ENCODE peak calls at places on chromosomes 7 and 10, in seven cellular contexts. One of them, this sample, is unnamed.

GRCh38 chr10:100359529-100360150 is 12.6 kb downstream of the SCD start:
- DNase-seq in upper lobe of right lung: no peak
- DNase-seq in CD8-positive, alpha-beta T cell: no peak
- DNase-seq in tibial nerve: no peak
- DNase-seq in transverse colon: no peak
- DNase-seq in endothelial cell of umbilical vein: no peak
- DNase-seq in IMR-90: no peak
- DNase-seq in this sample: no peak

GRCh38 chr10:50605280-50606270 is 18.2 kb downstream of the SGMS1 start:
- DNase-seq in upper lobe of right lung: no peak
- DNase-seq in CD8-positive, alpha-beta T cell: no peak
- DNase-seq in tibial nerve: no peak
- DNase-seq in transverse colon: peak; percentile 45
- DNase-seq in endothelial cell of umbilical vein: peak; percentile 84
- DNase-seq in IMR-90: peak; percentile 98
- DNase-seq in this sample: peak; percentile 69

GRCh38 chr10:71342850-71343773 is 24.1 kb downstream of the SLC29A3 start:
- DNase-seq in upper lobe of right lung: no peak
- DNase-seq in CD8-positive, alpha-beta T cell: no peak
- DNase-seq in tibial nerve: no peak
- DNase-seq in transverse colon: peak; percentile 73
- DNase-seq in endothelial cell of umbilical vein: no peak
- DNase-seq in IMR-90: peak; percentile 44
- DNase-seq in this sample: no peak

GRCh38 chr7:149742075-149742701 is 31.2 kb downstream of the ZNF467 start:
- DNase-seq in upper lobe of right lung: peak; percentile 81
- DNase-seq in CD8-positive, alpha-beta T cell: peak; percentile 64
- DNase-seq in tibial nerve: peak; percentile 36
- DNase-seq in transverse colon: peak; percentile 70
- DNase-seq in endothelial cell of umbilical vein: peak; percentile 71
- DNase-seq in IMR-90: peak; percentile 41
- DNase-seq in this sample: peak; percentile 74

GRCh38 chr7:97145068-97145467 is 27.6 kb downstream of the SDHAF3 start:
- DNase-seq in upper lobe of right lung: no peak
- DNase-seq in CD8-positive, alpha-beta T cell: no peak
- DNase-seq in tibial nerve: no peak
- DNase-seq in transverse colon: no peak
- DNase-seq in endothelial cell of umbilical vein: peak; percentile 58
- DNase-seq in IMR-90: peak; percentile 52
- DNase-seq in this sample: no peak

GRCh38 chr7:70040971-70041766 is 442.9 kb downstream of the AUTS2 start:
- DNase-seq in upper lobe of right lung: no peak
- DNase-seq in CD8-positive, alpha-beta T cell: no peak
- DNase-seq in tibial nerve: no peak
- DNase-seq in transverse colon: no peak
- DNase-seq in endothelial cell of umbilical vein: no peak
- DNase-seq in IMR-90: no peak
- DNase-seq in this sample: no peak

GRCh38 chr7:69703099-69703498 is 104.8 kb downstream of the AUTS2 start:
- DNase-seq in upper lobe of right lung: no peak
- DNase-seq in CD8-positive, alpha-beta T cell: no peak
- DNase-seq in tibial nerve: no peak
- DNase-seq in transverse colon: no peak
- DNase-seq in endothelial cell of umbilical vein: no peak
- DNase-seq in IMR-90: no peak
- DNase-seq in this sample: no peak

GRCh38 chr10:35808344-35808743 is 166.2 kb upstream of the FZD8 start:
- DNase-seq in upper lobe of right lung: no peak
- DNase-seq in CD8-positive, alpha-beta T cell: no peak
- DNase-seq in tibial nerve: no peak
- DNase-seq in transverse colon: no peak
- DNase-seq in endothelial cell of umbilical vein: no peak
- DNase-seq in IMR-90: no peak
- DNase-seq in this sample: no peak

GRCh38 chr10:123568751-123569150 is 97.4 kb upstream of the GPR26 start:
- DNase-seq in upper lobe of right lung: no peak
- DNase-seq in CD8-positive, alpha-beta T cell: no peak
- DNase-seq in tibial nerve: no peak
- DNase-seq in transverse colon: no peak
- DNase-seq in endothelial cell of umbilical vein: no peak
- DNase-seq in IMR-90: no peak
- DNase-seq in this sample: no peak

GRCh38 chr10:15121707-15122106 is 24.6 kb downstream of the RPP38 start:
- DNase-seq in upper lobe of right lung: no peak
- DNase-seq in CD8-positive, alpha-beta T cell: no peak
- DNase-seq in tibial nerve: no peak
- DNase-seq in transverse colon: no peak
- DNase-seq in endothelial cell of umbilical vein: no peak
- DNase-seq in IMR-90: peak; percentile 44
- DNase-seq in this sample: no peak

GRCh38 chr7:27329917-27330316 is 87.3 kb downstream of the EVX1 start:
- DNase-seq in upper lobe of right lung: no peak
- DNase-seq in CD8-positive, alpha-beta T cell: no peak
- DNase-seq in tibial nerve: no peak
- DNase-seq in transverse colon: no peak
- DNase-seq in endothelial cell of umbilical vein: no peak
- DNase-seq in IMR-90: no peak
- DNase-seq in this sample: no peak
- TF ChIP-seq CTCF in upper lobe of right lung: no peak
- TF ChIP-seq CTCF in CD8-positive, alpha-beta T cell: no peak
- TF ChIP-seq CTCF in tibial nerve: no peak
- TF ChIP-seq CTCF in transverse colon: no peak
- TF ChIP-seq CTCF in endothelial cell of umbilical vein: no peak
- TF ChIP-seq CTCF in IMR-90: no peak
- TF ChIP-seq CTCF in this sample: no peak

GRCh38 chr10:5640036-5640435 is 26.4 kb downstream of the ASB13 start:
- DNase-seq in upper lobe of right lung: no peak
- DNase-seq in CD8-positive, alpha-beta T cell: no peak
- DNase-seq in tibial nerve: no peak
- DNase-seq in transverse colon: no peak
- DNase-seq in endothelial cell of umbilical vein: no peak
- DNase-seq in IMR-90: no peak
- DNase-seq in this sample: no peak
- H3K36me3 ChIP-seq in upper lobe of right lung: peaks cover 36% of the 10 kb centered on the region
- H3K36me3 ChIP-seq in CD8-positive, alpha-beta T cell: peaks cover 4% of the 10 kb centered on the region
- H3K36me3 ChIP-seq in tibial nerve: no peaks in the 10 kb centered on the region
- H3K36me3 ChIP-seq in transverse colon: peaks cover 21% of the 10 kb centered on the region
- H3K36me3 ChIP-seq in endothelial cell of umbilical vein: no peaks in the 10 kb centered on the region
- H3K36me3 ChIP-seq in IMR-90: peaks cover 25% of the 10 kb centered on the region
- H3K36me3 ChIP-seq in this sample: peaks cover 51% of the 10 kb centered on the region

GRCh38 chr10:119251315-119251708 is 43.9 kb downstream of the GRK5 start:
- DNase-seq in upper lobe of right lung: no peak
- DNase-seq in CD8-positive, alpha-beta T cell: no peak
- DNase-seq in tibial nerve: no peak
- DNase-seq in transverse colon: no peak
- DNase-seq in endothelial cell of umbilical vein: peak; percentile 79
- DNase-seq in IMR-90: peak; percentile 85
- DNase-seq in this sample: no peak

GRCh38 chr10:119253433-119254174 is 46.2 kb downstream of the GRK5 start:
- DNase-seq in upper lobe of right lung: no peak
- DNase-seq in CD8-positive, alpha-beta T cell: no peak
- DNase-seq in tibial nerve: peak; percentile 77
- DNase-seq in transverse colon: peak; percentile 42
- DNase-seq in endothelial cell of umbilical vein: peak; percentile 73
- DNase-seq in IMR-90: peak; percentile 96
- DNase-seq in this sample: no peak

GRCh38 chr10:119250641-119251314 is 43.4 kb downstream of the GRK5 start:
- DNase-seq in upper lobe of right lung: no peak
- DNase-seq in CD8-positive, alpha-beta T cell: no peak
- DNase-seq in tibial nerve: no peak
- DNase-seq in transverse colon: no peak
- DNase-seq in endothelial cell of umbilical vein: peak; percentile 90
- DNase-seq in IMR-90: peak; percentile 98
- DNase-seq in this sample: no peak

GRCh38 chr10:119252470-119253151 is 45.2 kb downstream of the GRK5 start:
- DNase-seq in upper lobe of right lung: no peak
- DNase-seq in CD8-positive, alpha-beta T cell: no peak
- DNase-seq in tibial nerve: no peak
- DNase-seq in transverse colon: no peak
- DNase-seq in endothelial cell of umbilical vein: no peak
- DNase-seq in IMR-90: no peak
- DNase-seq in this sample: no peak

DNA sequence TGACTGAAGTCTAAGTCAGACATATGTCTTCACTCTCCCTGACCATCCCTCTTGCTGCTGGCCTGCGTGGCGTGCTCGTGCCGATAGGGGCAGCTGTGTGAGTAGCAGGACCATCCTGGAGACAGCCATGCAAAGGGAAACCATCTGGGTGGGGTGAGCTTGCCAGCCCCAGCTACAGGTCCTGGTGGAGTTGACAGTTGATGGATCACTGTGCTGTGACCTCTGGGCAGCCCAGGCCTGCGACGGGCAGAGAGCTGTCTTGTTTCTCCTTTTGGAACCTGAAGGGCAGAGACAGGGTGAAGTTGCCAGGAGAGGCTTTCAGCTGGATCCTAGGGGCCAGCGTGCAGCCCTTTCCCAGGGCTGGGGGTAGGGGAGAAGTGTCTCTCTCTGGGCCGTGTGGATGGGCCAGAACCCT is 44.7 kb downstream of the GRK5 start:
- DNase-seq in upper lobe of right lung: no peak
- DNase-seq in CD8-positive, alpha-beta T cell: no peak
- DNase-seq in tibial nerve: no peak
- DNase-seq in transverse colon: no peak
- DNase-seq in endothelial cell of umbilical vein: peak; percentile 44
- DNase-seq in IMR-90: peak; percentile 37
- DNase-seq in this sample: no peak
- TF ChIP-seq CTCF in upper lobe of right lung: peak; percentile 35
- TF ChIP-seq CTCF in CD8-positive, alpha-beta T cell: no peak
- TF ChIP-seq CTCF in tibial nerve: no peak
- TF ChIP-seq CTCF in transverse colon: no peak
- TF ChIP-seq CTCF in endothelial cell of umbilical vein: peak; percentile 34
- TF ChIP-seq CTCF in IMR-90: peak; percentile 31
- TF ChIP-seq CTCF in this sample: peak; percentile 19

GRCh38 chr7:151377406-151377805 is 32.4 kb downstream of the WDR86 start:
- DNase-seq in upper lobe of right lung: peak; percentile 57
- DNase-seq in CD8-positive, alpha-beta T cell: no peak
- DNase-seq in tibial nerve: no peak
- DNase-seq in transverse colon: no peak
- DNase-seq in endothelial cell of umbilical vein: no peak
- DNase-seq in IMR-90: no peak
- DNase-seq in this sample: no peak
- H3K36me3 ChIP-seq in upper lobe of right lung: peaks cover 56% of the 10 kb centered on the region
- H3K36me3 ChIP-seq in CD8-positive, alpha-beta T cell: peaks cover 32% of the 10 kb centered on the region
- H3K36me3 ChIP-seq in tibial nerve: peaks cover 17% of the 10 kb centered on the region
- H3K36me3 ChIP-seq in transverse colon: peaks cover 29% of the 10 kb centered on the region
- H3K36me3 ChIP-seq in endothelial cell of umbilical vein: no peaks in the 10 kb centered on the region
- H3K36me3 ChIP-seq in IMR-90: peaks cover 41% of the 10 kb centered on the region
- H3K36me3 ChIP-seq in this sample: peaks cover 74% of the 10 kb centered on the region

This sample was measured in stomach.